ENCODE peak calls at places on chromosomes 2 and 18, in ten cellular contexts. I, U, T, J, D, S, B, R, W and E are unnamed samples.

GRCh38 chr2:128667391-128667790 is 348.7 kb upstream of the HS6ST1 start:
- DNase-seq in W (no peak), S (no peak), B (no peak), D (no peak), T (no peak), U (no peak), R (peak), I (no peak), J (no peak), E (no peak)

GRCh38 chr2:109683452-109683851 is 69.3 kb downstream of the SOWAHC start:
- DNase-seq in W (no peak), U (no peak), D (no peak), J (no peak), B (no peak), R (no peak), S (no peak), T (no peak), I (no peak), E (no peak)

GRCh38 chr2:168457177-168457905 is 1.3 kb downstream of the CERS6 start:
- DNase-seq in J (no peak), T (no peak), R (no peak), I (no peak), W (no peak), D (no peak), B (no peak), S (no peak), U (no peak), E (no peak)

GRCh38 chr2:54569745-54570296 is 113.7 kb downstream of the SPTBN1 start:
- DNase-seq in W (no peak), J (no peak), S (no peak), R (peak), B (no peak), I (no peak), U (no peak), T (no peak), D (no peak), E (no peak)

GRCh38 chr2:1041012-1041805 is 90.6 kb downstream of the SNTG2 start:
- DNase-seq in I (no peak), D (no peak), W (no peak), U (no peak), J (no peak), S (no peak), T (no peak), R (no peak), B (no peak), E (no peak)

GRCh38 chr2:171550613-171551012 is 28.3 kb downstream of the CYBRD1 start:
- DNase-seq in S (peak), T (no peak), W (no peak), B (no peak), I (no peak), R (no peak), D (no peak), J (no peak), U (no peak), E (no peak)

GRCh38 chr18:8654482-8655451 is 45.5 kb downstream of the RAB12 start:
- DNase-seq in U (peak), B (peak), R (no peak), D (no peak), S (peak), T (peak), I (no peak), J (no peak), W (peak), E (no peak)

GRCh38 chr2:129781749-129782617 is 197.5 kb upstream of the RAB6C start:
- DNase-seq in B (no peak), I (no peak), S (no peak), W (no peak), R (no peak), J (no peak), U (no peak), T (no peak), D (no peak), E (no peak)

GRCh38 chr2:37843554-37843953 is 81.5 kb upstream of the RMDN2 start:
- DNase-seq in S (peak), J (peak), D (no peak), U (peak), R (no peak), I (no peak), T (no peak), B (peak), W (no peak), E (no peak)

GRCh38 chr2:73110622-73111299 is 2.0 kb downstream of the RAB11FIP5 start:
- DNase-seq in U (no peak), J (no peak), D (no peak), T (no peak), W (no peak), B (no peak), R (peak), I (no peak), S (no peak), E (no peak)

GRCh38 chr2:177906041-177906718 is 166.4 kb downstream of the PDE11A start:
- DNase-seq in J (peak), R (peak), B (peak), U (peak), W (peak), I (peak), S (peak), D (no peak), T (no peak), E (no peak)

GRCh38 chr2:234081970-234082822 is 31.7 kb downstream of the SPP2 start:
- DNase-seq in T (no peak), R (peak), D (no peak), W (peak), I (no peak), S (no peak), B (no peak), U (no peak), J (no peak), E (no peak)

GRCh38 chr2:63983986-63984605 is 35.1 kb downstream of the VPS54 start:
- DNase-seq in T (no peak), J (no peak), I (no peak), U (peak), D (no peak), B (peak), S (peak), W (no peak), R (no peak), E (no peak)

GRCh38 chr2:138959031-138959430 is 178.8 kb upstream of the NXPH2 start:
- DNase-seq in T (no peak), B (no peak), J (no peak), I (no peak), R (no peak), S (no peak), D (no peak), W (no peak), U (no peak), E (no peak)

GRCh38 chr2:21096458-21096857 is 27.3 kb upstream of the TDRD15 start:
- DNase-seq in R (no peak), T (no peak), U (no peak), W (no peak), D (no peak), I (no peak), B (no peak), S (no peak), J (no peak), E (no peak)

GRCh38 chr18:58310517-58310916 is 266.5 kb downstream of the NEDD4L start:
- DNase-seq in I (no peak), W (no peak), R (peak), D (no peak), B (no peak), S (peak), U (no peak), J (no peak), T (no peak), E (peak)

GRCh38 chr18:76365561-76365960 is 129.5 kb downstream of the ZNF516 start:
- DNase-seq in D (no peak), R (no peak), I (no peak), J (no peak), B (no peak), W (no peak), U (no peak), S (no peak), T (no peak), E (no peak)

GRCh38 chr18:32919799-32920198 is 147.0 kb upstream of the KLHL14 start:
- DNase-seq in W (peak), R (no peak), I (no peak), J (no peak), S (peak), B (no peak), D (no peak), U (no peak), T (no peak), E (no peak)

GRCh38 chr18:21167641-21168372 is 56.2 kb upstream of the ROCK1 start:
- DNase-seq in J (no peak), I (no peak), S (peak), U (no peak), D (no peak), T (no peak), R (peak), B (no peak), W (peak), E (no peak)

GRCh38 chr18:28136071-28136470 is 40.9 kb downstream of the CDH2 start:
- DNase-seq in T (no peak), S (peak), D (no peak), I (no peak), J (no peak), B (no peak), U (peak), R (no peak), W (no peak), E (no peak)

GRCh38 chr2:241722896-241723454 is 11.5 kb upstream of the D2HGDH start:
- DNase-seq in W (no peak), S (no peak), I (no peak), T (no peak), U (no peak), J (no peak), D (no peak), B (no peak), R (no peak), E (no peak)